ENCODE peak calls at places on chromosomes 1 and 21, in eight cellular contexts. One of them, this sample, is unnamed.
A peak's percentile ranks its signal among the peaks of the same experiment; 100 is the strongest.

GRCh38 chr1:89780721-89781120 is 40.1 kb upstream of the LRRC8D start:
- DNase-seq in naive thymus-derived CD4-positive, alpha-beta T cell: no peak
- DNase-seq in A673: peak; percentile 75
- DNase-seq in EL: peak; percentile 58
- DNase-seq in ELF-1: no peak
- DNase-seq in mesenteric fat pad: no peak
- DNase-seq in activated CD8-positive, alpha-beta T cell treated with anti-CD3 and anti-CD28 coated beads for 36 hours: peak; percentile 62
- DNase-seq in A549: peak; percentile 56
- DNase-seq in this sample: peak; percentile 38

GRCh38 chr1:25431495-25432363 is 1.0 kb downstream of the MACO1 start:
- DNase-seq in A673: peak; percentile 12
- DNase-seq in naive thymus-derived CD4-positive, alpha-beta T cell: no peak
- DNase-seq in mesenteric fat pad: no peak
- DNase-seq in activated CD8-positive, alpha-beta T cell treated with anti-CD3 and anti-CD28 coated beads for 36 hours: peak; percentile 23
- DNase-seq in ELF-1: peak; percentile 25
- DNase-seq in EL: peak; percentile 18
- DNase-seq in A549: no peak
- DNase-seq in this sample: no peak

GRCh38 chr1:209545423-209545822 is 38.1 kb upstream of the CAMK1G start:
- DNase-seq in EL: no peak
- DNase-seq in A673: no peak
- DNase-seq in naive thymus-derived CD4-positive, alpha-beta T cell: no peak
- DNase-seq in ELF-1: no peak
- DNase-seq in mesenteric fat pad: no peak
- DNase-seq in A549: no peak
- DNase-seq in activated CD8-positive, alpha-beta T cell treated with anti-CD3 and anti-CD28 coated beads for 36 hours: no peak
- DNase-seq in this sample: no peak

GRCh38 chr1:24830680-24831272 is 85.5 kb downstream of the CLIC4 start:
- DNase-seq in activated CD8-positive, alpha-beta T cell treated with anti-CD3 and anti-CD28 coated beads for 36 hours: no peak
- DNase-seq in naive thymus-derived CD4-positive, alpha-beta T cell: no peak
- DNase-seq in EL: peak; percentile 73
- DNase-seq in A673: peak; percentile 82
- DNase-seq in ELF-1: no peak
- DNase-seq in A549: peak; percentile 34
- DNase-seq in mesenteric fat pad: no peak
- DNase-seq in this sample: peak; percentile 32

GRCh38 chr1:174000274-174000852 is 21.8 kb downstream of the RC3H1 start:
- DNase-seq in A549: no peak
- DNase-seq in EL: no peak
- DNase-seq in A673: no peak
- DNase-seq in ELF-1: no peak
- DNase-seq in activated CD8-positive, alpha-beta T cell treated with anti-CD3 and anti-CD28 coated beads for 36 hours: no peak
- DNase-seq in mesenteric fat pad: no peak
- DNase-seq in naive thymus-derived CD4-positive, alpha-beta T cell: no peak
- DNase-seq in this sample: no peak

GRCh38 chr1:116760996-116761665 is 6.9 kb downstream of the CD2 start:
- DNase-seq in EL: no peak
- DNase-seq in naive thymus-derived CD4-positive, alpha-beta T cell: no peak
- DNase-seq in activated CD8-positive, alpha-beta T cell treated with anti-CD3 and anti-CD28 coated beads for 36 hours: no peak
- DNase-seq in A673: no peak
- DNase-seq in ELF-1: no peak
- DNase-seq in A549: no peak
- DNase-seq in mesenteric fat pad: no peak
- DNase-seq in this sample: no peak

GRCh38 chr1:224192082-224192786 is 9.2 kb downstream of the DEGS1 start:
- DNase-seq in naive thymus-derived CD4-positive, alpha-beta T cell: no peak
- DNase-seq in activated CD8-positive, alpha-beta T cell treated with anti-CD3 and anti-CD28 coated beads for 36 hours: no peak
- DNase-seq in A673: no peak
- DNase-seq in A549: no peak
- DNase-seq in ELF-1: no peak
- DNase-seq in mesenteric fat pad: no peak
- DNase-seq in EL: no peak
- DNase-seq in this sample: no peak

GRCh38 chr1:117967900-117968299 is 38.4 kb downstream of the WDR3 start:
- DNase-seq in A549: no peak
- DNase-seq in A673: peak; percentile 50
- DNase-seq in ELF-1: no peak
- DNase-seq in activated CD8-positive, alpha-beta T cell treated with anti-CD3 and anti-CD28 coated beads for 36 hours: no peak
- DNase-seq in naive thymus-derived CD4-positive, alpha-beta T cell: no peak
- DNase-seq in mesenteric fat pad: no peak
- DNase-seq in EL: no peak
- DNase-seq in this sample: no peak

GRCh38 chr1:3679098-3679555 is 26.8 kb downstream of the TP73 start:
- DNase-seq in ELF-1: no peak
- DNase-seq in mesenteric fat pad: no peak
- DNase-seq in EL: no peak
- DNase-seq in activated CD8-positive, alpha-beta T cell treated with anti-CD3 and anti-CD28 coated beads for 36 hours: no peak
- DNase-seq in A549: no peak
- DNase-seq in A673: no peak
- DNase-seq in naive thymus-derived CD4-positive, alpha-beta T cell: no peak
- DNase-seq in this sample: no peak

GRCh38 chr1:161940866-161941591 is 82.6 kb downstream of the OLFML2B start:
- DNase-seq in activated CD8-positive, alpha-beta T cell treated with anti-CD3 and anti-CD28 coated beads for 36 hours: no peak
- DNase-seq in mesenteric fat pad: no peak
- DNase-seq in ELF-1: no peak
- DNase-seq in EL: no peak
- DNase-seq in A549: no peak
- DNase-seq in A673: no peak
- DNase-seq in naive thymus-derived CD4-positive, alpha-beta T cell: no peak
- DNase-seq in this sample: no peak

GRCh38 chr1:159925713-159926066 is 383 bp upstream of the TAGLN2 start:
- DNase-seq in A673: no peak
- DNase-seq in ELF-1: no peak
- DNase-seq in A549: no peak
- DNase-seq in naive thymus-derived CD4-positive, alpha-beta T cell: no peak
- DNase-seq in EL: no peak
- DNase-seq in mesenteric fat pad: no peak
- DNase-seq in activated CD8-positive, alpha-beta T cell treated with anti-CD3 and anti-CD28 coated beads for 36 hours: peak; percentile 83
- DNase-seq in this sample: no peak

GRCh38 chr1:229296541-229296941 is 25.6 kb downstream of the RAB4A start:
- DNase-seq in naive thymus-derived CD4-positive, alpha-beta T cell: no peak
- DNase-seq in ELF-1: no peak
- DNase-seq in A549: no peak
- DNase-seq in mesenteric fat pad: no peak
- DNase-seq in A673: no peak
- DNase-seq in EL: peak; percentile 83
- DNase-seq in activated CD8-positive, alpha-beta T cell treated with anti-CD3 and anti-CD28 coated beads for 36 hours: no peak
- DNase-seq in this sample: no peak

GRCh38 chr1:20137604-20138003 is 1.5 kb upstream of the PLA2G2F start:
- DNase-seq in A549: no peak
- DNase-seq in ELF-1: no peak
- DNase-seq in naive thymus-derived CD4-positive, alpha-beta T cell: no peak
- DNase-seq in A673: no peak
- DNase-seq in mesenteric fat pad: no peak
- DNase-seq in EL: no peak
- DNase-seq in activated CD8-positive, alpha-beta T cell treated with anti-CD3 and anti-CD28 coated beads for 36 hours: no peak
- DNase-seq in this sample: no peak

GRCh38 chr1:205791568-205792180 is 16.4 kb upstream of the RAB29 start:
- DNase-seq in activated CD8-positive, alpha-beta T cell treated with anti-CD3 and anti-CD28 coated beads for 36 hours: peak; percentile 77
- DNase-seq in naive thymus-derived CD4-positive, alpha-beta T cell: peak; percentile 55
- DNase-seq in EL: peak; percentile 62
- DNase-seq in ELF-1: peak; percentile 75
- DNase-seq in A673: peak; percentile 55
- DNase-seq in A549: peak; percentile 83
- DNase-seq in mesenteric fat pad: no peak
- DNase-seq in this sample: no peak

GRCh38 chr1:96524100-96524499 is 197.5 kb upstream of the PTBP2 start:
- DNase-seq in ELF-1: no peak
- DNase-seq in naive thymus-derived CD4-positive, alpha-beta T cell: no peak
- DNase-seq in activated CD8-positive, alpha-beta T cell treated with anti-CD3 and anti-CD28 coated beads for 36 hours: no peak
- DNase-seq in A549: no peak
- DNase-seq in A673: no peak
- DNase-seq in EL: no peak
- DNase-seq in mesenteric fat pad: no peak
- DNase-seq in this sample: no peak

GRCh38 chr1:1426961-1427934 is 6.2 kb upstream of the ANKRD65 start:
- DNase-seq in A673: no peak
- DNase-seq in ELF-1: no peak
- DNase-seq in A549: no peak
- DNase-seq in mesenteric fat pad: peak; percentile 89
- DNase-seq in EL: no peak
- DNase-seq in activated CD8-positive, alpha-beta T cell treated with anti-CD3 and anti-CD28 coated beads for 36 hours: peak; percentile 46
- DNase-seq in naive thymus-derived CD4-positive, alpha-beta T cell: no peak
- DNase-seq in this sample: no peak

GRCh38 chr21:41678944-41679343 is 87.9 kb downstream of the RIPK4 start:
- DNase-seq in activated CD8-positive, alpha-beta T cell treated with anti-CD3 and anti-CD28 coated beads for 36 hours: peak; percentile 6
- DNase-seq in naive thymus-derived CD4-positive, alpha-beta T cell: no peak
- DNase-seq in ELF-1: peak; percentile 97
- DNase-seq in A549: peak; percentile 90
- DNase-seq in mesenteric fat pad: peak; percentile 93
- DNase-seq in A673: peak; percentile 95
- DNase-seq in EL: peak; percentile 98
- DNase-seq in this sample: peak; percentile 89

GRCh38 chr1:229874150-229874549 is 192.9 kb upstream of the GALNT2 start:
- DNase-seq in activated CD8-positive, alpha-beta T cell treated with anti-CD3 and anti-CD28 coated beads for 36 hours: no peak
- DNase-seq in EL: no peak
- DNase-seq in A673: no peak
- DNase-seq in ELF-1: no peak
- DNase-seq in mesenteric fat pad: no peak
- DNase-seq in naive thymus-derived CD4-positive, alpha-beta T cell: no peak
- DNase-seq in A549: no peak
- DNase-seq in this sample: no peak

GRCh38 chr1:72178266-72178665 is 104.1 kb downstream of the NEGR1 start:
- DNase-seq in EL: no peak
- DNase-seq in A673: peak; percentile 17
- DNase-seq in A549: no peak
- DNase-seq in naive thymus-derived CD4-positive, alpha-beta T cell: no peak
- DNase-seq in mesenteric fat pad: no peak
- DNase-seq in activated CD8-positive, alpha-beta T cell treated with anti-CD3 and anti-CD28 coated beads for 36 hours: no peak
- DNase-seq in ELF-1: no peak
- DNase-seq in this sample: no peak

GRCh38 chr1:207022996-207023679 is 9.4 kb downstream of the C1orf116 start:
- DNase-seq in activated CD8-positive, alpha-beta T cell treated with anti-CD3 and anti-CD28 coated beads for 36 hours: no peak
- DNase-seq in mesenteric fat pad: no peak
- DNase-seq in naive thymus-derived CD4-positive, alpha-beta T cell: no peak
- DNase-seq in A673: no peak
- DNase-seq in A549: no peak
- DNase-seq in ELF-1: no peak
- DNase-seq in EL: no peak
- DNase-seq in this sample: no peak

GRCh38 chr1:111720977-111721670 is 18.1 kb downstream of the INKA2 start:
- DNase-seq in EL: no peak
- DNase-seq in A673: no peak
- DNase-seq in mesenteric fat pad: peak; percentile 55
- DNase-seq in ELF-1: no peak
- DNase-seq in naive thymus-derived CD4-positive, alpha-beta T cell: peak; percentile 19
- DNase-seq in activated CD8-positive, alpha-beta T cell treated with anti-CD3 and anti-CD28 coated beads for 36 hours: no peak
- DNase-seq in A549: no peak
- DNase-seq in this sample: no peak

GRCh38 chr1:180926164-180926981 is 13.7 kb downstream of the KIAA1614 start:
- DNase-seq in ELF-1: no peak
- DNase-seq in A549: no peak
- DNase-seq in EL: peak; percentile 71
- DNase-seq in naive thymus-derived CD4-positive, alpha-beta T cell: no peak
- DNase-seq in A673: peak; percentile 89
- DNase-seq in mesenteric fat pad: no peak
- DNase-seq in activated CD8-positive, alpha-beta T cell treated with anti-CD3 and anti-CD28 coated beads for 36 hours: peak; percentile 44
- DNase-seq in this sample: no peak

GRCh38 chr1:93681549-93682412 is at the start of gene BCAR3:
- DNase-seq in A549: no peak
- DNase-seq in EL: peak; percentile 80
- DNase-seq in ELF-1: peak; percentile 83
- DNase-seq in naive thymus-derived CD4-positive, alpha-beta T cell: peak; percentile 49
- DNase-seq in A673: peak; percentile 41
- DNase-seq in mesenteric fat pad: peak; percentile 90
- DNase-seq in activated CD8-positive, alpha-beta T cell treated with anti-CD3 and anti-CD28 coated beads for 36 hours: peak; percentile 21
- DNase-seq in this sample: no peak

GRCh38 chr1:54583307-54583686 is 35.3 kb downstream of the ACOT11 start:
- DNase-seq in activated CD8-positive, alpha-beta T cell treated with anti-CD3 and anti-CD28 coated beads for 36 hours: no peak
- DNase-seq in mesenteric fat pad: no peak
- DNase-seq in ELF-1: no peak
- DNase-seq in A549: no peak
- DNase-seq in EL: no peak
- DNase-seq in naive thymus-derived CD4-positive, alpha-beta T cell: no peak
- DNase-seq in A673: no peak
- DNase-seq in this sample: no peak

GRCh38 chr1:107135466-107135865 is 5.4 kb upstream of the NTNG1 start:
- DNase-seq in ELF-1: peak; percentile 20
- DNase-seq in A549: no peak
- DNase-seq in mesenteric fat pad: no peak
- DNase-seq in EL: peak; percentile 53
- DNase-seq in naive thymus-derived CD4-positive, alpha-beta T cell: no peak
- DNase-seq in activated CD8-positive, alpha-beta T cell treated with anti-CD3 and anti-CD28 coated beads for 36 hours: peak; percentile 18
- DNase-seq in A673: peak; percentile 72
- DNase-seq in this sample: no peak

GRCh38 chr1:178161516-178161915 is 67.6 kb downstream of the RASAL2 start:
- DNase-seq in naive thymus-derived CD4-positive, alpha-beta T cell: no peak
- DNase-seq in ELF-1: no peak
- DNase-seq in mesenteric fat pad: no peak
- DNase-seq in A673: no peak
- DNase-seq in activated CD8-positive, alpha-beta T cell treated with anti-CD3 and anti-CD28 coated beads for 36 hours: no peak
- DNase-seq in EL: peak; percentile 62
- DNase-seq in A549: no peak
- DNase-seq in this sample: no peak

GRCh38 chr1:186482661-186483255 is 21.8 kb upstream of the PDC start:
- DNase-seq in A673: peak; percentile 88
- DNase-seq in EL: peak; percentile 66
- DNase-seq in mesenteric fat pad: no peak
- DNase-seq in naive thymus-derived CD4-positive, alpha-beta T cell: peak; percentile 28
- DNase-seq in activated CD8-positive, alpha-beta T cell treated with anti-CD3 and anti-CD28 coated beads for 36 hours: peak; percentile 78
- DNase-seq in A549: peak; percentile 41
- DNase-seq in ELF-1: peak; percentile 75
- DNase-seq in this sample: peak; percentile 28

GRCh38 chr1:53628286-53628955 is 110.5 kb downstream of the GLIS1 start:
- DNase-seq in mesenteric fat pad: peak; percentile 67
- DNase-seq in EL: no peak
- DNase-seq in A673: no peak
- DNase-seq in ELF-1: no peak
- DNase-seq in naive thymus-derived CD4-positive, alpha-beta T cell: peak; percentile 3
- DNase-seq in activated CD8-positive, alpha-beta T cell treated with anti-CD3 and anti-CD28 coated beads for 36 hours: no peak
- DNase-seq in A549: no peak
- DNase-seq in this sample: no peak